ENCODE peak calls at places on chromosomes 11 and 22, in seven cellular contexts. One of them, this sample, is unnamed.
A peak's percentile ranks its signal among the peaks of the same experiment; 100 is the strongest.

GRCh38 chr22:35376728-35377472 is 4.0 kb upstream of the HMOX1 start:
- DNase-seq in PC-3: peak; percentile 94
- DNase-seq in activated T-helper 1 cell treated with anti-CD3 and anti-CD28 coated beads, Interleukin-2, amount 50 U/mL, for 16 hours: no peak
- DNase-seq in IMR-90: peak; percentile 99
- DNase-seq in body of pancreas: peak; percentile 95
- DNase-seq in NCI-H446 treated with DMSO at 0.1 percent for 48 hours: no peak
- DNase-seq in tibial nerve: peak; percentile 98
- DNase-seq in this sample: peak; percentile 96

GRCh38 chr11:57213282-57214086 is 23.6 kb downstream of the APLNR start:
- DNase-seq in PC-3: no peak
- DNase-seq in tibial nerve: no peak
- DNase-seq in NCI-H446 treated with DMSO at 0.1 percent for 48 hours: no peak
- DNase-seq in activated T-helper 1 cell treated with anti-CD3 and anti-CD28 coated beads, Interleukin-2, amount 50 U/mL, for 16 hours: no peak
- DNase-seq in IMR-90: peak; percentile 21
- DNase-seq in body of pancreas: no peak
- DNase-seq in this sample: no peak

GRCh38 chr11:11985016-11985715 is 23.3 kb downstream of the DKK3 start:
- DNase-seq in PC-3: peak; percentile 49
- DNase-seq in body of pancreas: no peak
- DNase-seq in activated T-helper 1 cell treated with anti-CD3 and anti-CD28 coated beads, Interleukin-2, amount 50 U/mL, for 16 hours: no peak
- DNase-seq in tibial nerve: no peak
- DNase-seq in IMR-90: peak; percentile 84
- DNase-seq in NCI-H446 treated with DMSO at 0.1 percent for 48 hours: no peak
- DNase-seq in this sample: peak; percentile 64

GRCh38 chr11:119671048-119671447 is 58.0 kb downstream of the NECTIN1 start:
- DNase-seq in body of pancreas: peak; percentile 68
- DNase-seq in PC-3: no peak
- DNase-seq in tibial nerve: peak; percentile 56
- DNase-seq in NCI-H446 treated with DMSO at 0.1 percent for 48 hours: no peak
- DNase-seq in activated T-helper 1 cell treated with anti-CD3 and anti-CD28 coated beads, Interleukin-2, amount 50 U/mL, for 16 hours: no peak
- DNase-seq in IMR-90: peak; percentile 88
- DNase-seq in this sample: peak; percentile 62

GRCh38 chr22:45731041-45731797 is 59.6 kb downstream of the ATXN10 start:
- DNase-seq in PC-3: peak; percentile 15
- DNase-seq in body of pancreas: no peak
- DNase-seq in NCI-H446 treated with DMSO at 0.1 percent for 48 hours: no peak
- DNase-seq in IMR-90: peak; percentile 65
- DNase-seq in activated T-helper 1 cell treated with anti-CD3 and anti-CD28 coated beads, Interleukin-2, amount 50 U/mL, for 16 hours: no peak
- DNase-seq in tibial nerve: no peak
- DNase-seq in this sample: peak; percentile 44

GRCh38 chr11:45025716-45026492 is 75.2 kb upstream of the TP53I11 start:
- DNase-seq in PC-3: no peak
- DNase-seq in IMR-90: peak; percentile 22
- DNase-seq in body of pancreas: peak; percentile 29
- DNase-seq in tibial nerve: peak; percentile 31
- DNase-seq in activated T-helper 1 cell treated with anti-CD3 and anti-CD28 coated beads, Interleukin-2, amount 50 U/mL, for 16 hours: no peak
- DNase-seq in NCI-H446 treated with DMSO at 0.1 percent for 48 hours: peak; percentile 20
- DNase-seq in this sample: no peak

GRCh38 chr11:56764976-56765375 is 16.5 kb upstream of the OR9G4 start:
- DNase-seq in IMR-90: no peak
- DNase-seq in PC-3: peak; percentile 57
- DNase-seq in NCI-H446 treated with DMSO at 0.1 percent for 48 hours: no peak
- DNase-seq in body of pancreas: no peak
- DNase-seq in tibial nerve: no peak
- DNase-seq in activated T-helper 1 cell treated with anti-CD3 and anti-CD28 coated beads, Interleukin-2, amount 50 U/mL, for 16 hours: no peak
- DNase-seq in this sample: no peak

GRCh38 chr11:394034-394857 is at the start of gene PKP3:
- DNase-seq in body of pancreas: peak; percentile 91
- DNase-seq in NCI-H446 treated with DMSO at 0.1 percent for 48 hours: no peak
- DNase-seq in PC-3: peak; percentile 93
- DNase-seq in IMR-90: peak; percentile 60
- DNase-seq in tibial nerve: no peak
- DNase-seq in activated T-helper 1 cell treated with anti-CD3 and anti-CD28 coated beads, Interleukin-2, amount 50 U/mL, for 16 hours: no peak
- DNase-seq in this sample: peak; percentile 33

GRCh38 chr11:35305670-35306382 is 113.5 kb downstream of the SLC1A2 start:
- DNase-seq in NCI-H446 treated with DMSO at 0.1 percent for 48 hours: no peak
- DNase-seq in IMR-90: peak; percentile 56
- DNase-seq in activated T-helper 1 cell treated with anti-CD3 and anti-CD28 coated beads, Interleukin-2, amount 50 U/mL, for 16 hours: no peak
- DNase-seq in body of pancreas: peak; percentile 58
- DNase-seq in PC-3: peak; percentile 55
- DNase-seq in tibial nerve: no peak
- DNase-seq in this sample: peak; percentile 38

GRCh38 chr11:61828379-61828628 is 204 bp downstream of the FADS2 start:
- DNase-seq in PC-3: no peak
- DNase-seq in body of pancreas: no peak
- DNase-seq in tibial nerve: no peak
- DNase-seq in IMR-90: no peak
- DNase-seq in activated T-helper 1 cell treated with anti-CD3 and anti-CD28 coated beads, Interleukin-2, amount 50 U/mL, for 16 hours: no peak
- DNase-seq in NCI-H446 treated with DMSO at 0.1 percent for 48 hours: no peak
- DNase-seq in this sample: no peak

GRCh38 chr11:131582021-131582531 is 211.7 kb downstream of the NTM start:
- DNase-seq in tibial nerve: no peak
- DNase-seq in IMR-90: no peak
- DNase-seq in activated T-helper 1 cell treated with anti-CD3 and anti-CD28 coated beads, Interleukin-2, amount 50 U/mL, for 16 hours: no peak
- DNase-seq in PC-3: no peak
- DNase-seq in NCI-H446 treated with DMSO at 0.1 percent for 48 hours: no peak
- DNase-seq in body of pancreas: no peak
- DNase-seq in this sample: no peak

GRCh38 chr22:36339171-36340065 is 48.3 kb downstream of the MYH9 start:
- DNase-seq in PC-3: no peak
- DNase-seq in activated T-helper 1 cell treated with anti-CD3 and anti-CD28 coated beads, Interleukin-2, amount 50 U/mL, for 16 hours: no peak
- DNase-seq in NCI-H446 treated with DMSO at 0.1 percent for 48 hours: no peak
- DNase-seq in body of pancreas: no peak
- DNase-seq in tibial nerve: no peak
- DNase-seq in IMR-90: peak; percentile 78
- DNase-seq in this sample: peak; percentile 66

GRCh38 chr22:40620464-40621046 is 16.0 kb downstream of the MRTFA start:
- DNase-seq in activated T-helper 1 cell treated with anti-CD3 and anti-CD28 coated beads, Interleukin-2, amount 50 U/mL, for 16 hours: no peak
- DNase-seq in tibial nerve: no peak
- DNase-seq in NCI-H446 treated with DMSO at 0.1 percent for 48 hours: no peak
- DNase-seq in body of pancreas: no peak
- DNase-seq in PC-3: peak; percentile 60
- DNase-seq in IMR-90: peak; percentile 80
- DNase-seq in this sample: peak; percentile 46

GRCh38 chr11:99489561-99489960 is 468.8 kb downstream of the CNTN5 start:
- DNase-seq in NCI-H446 treated with DMSO at 0.1 percent for 48 hours: no peak
- DNase-seq in tibial nerve: no peak
- DNase-seq in activated T-helper 1 cell treated with anti-CD3 and anti-CD28 coated beads, Interleukin-2, amount 50 U/mL, for 16 hours: no peak
- DNase-seq in IMR-90: peak; percentile 4
- DNase-seq in PC-3: no peak
- DNase-seq in body of pancreas: no peak
- DNase-seq in this sample: no peak

GRCh38 chr22:19169002-19169946 is 9.3 kb downstream of the SLC25A1 start:
- DNase-seq in body of pancreas: no peak
- DNase-seq in tibial nerve: no peak
- DNase-seq in PC-3: no peak
- DNase-seq in activated T-helper 1 cell treated with anti-CD3 and anti-CD28 coated beads, Interleukin-2, amount 50 U/mL, for 16 hours: no peak
- DNase-seq in IMR-90: no peak
- DNase-seq in NCI-H446 treated with DMSO at 0.1 percent for 48 hours: no peak
- DNase-seq in this sample: no peak

GRCh38 chr22:43861529-43861928 is 784 bp downstream of the SULT4A1 start:
- DNase-seq in body of pancreas: no peak
- DNase-seq in IMR-90: peak; percentile 52
- DNase-seq in tibial nerve: no peak
- DNase-seq in PC-3: no peak
- DNase-seq in NCI-H446 treated with DMSO at 0.1 percent for 48 hours: no peak
- DNase-seq in activated T-helper 1 cell treated with anti-CD3 and anti-CD28 coated beads, Interleukin-2, amount 50 U/mL, for 16 hours: no peak
- DNase-seq in this sample: no peak

GRCh38 chr11:68149417-68149816 is 28.2 kb upstream of the CHKA start:
- DNase-seq in tibial nerve: no peak
- DNase-seq in NCI-H446 treated with DMSO at 0.1 percent for 48 hours: no peak
- DNase-seq in IMR-90: no peak
- DNase-seq in PC-3: no peak
- DNase-seq in body of pancreas: no peak
- DNase-seq in activated T-helper 1 cell treated with anti-CD3 and anti-CD28 coated beads, Interleukin-2, amount 50 U/mL, for 16 hours: no peak
- DNase-seq in this sample: no peak

GRCh38 chr22:45865561-45866397 is 111.2 kb downstream of the WNT7B start:
- DNase-seq in activated T-helper 1 cell treated with anti-CD3 and anti-CD28 coated beads, Interleukin-2, amount 50 U/mL, for 16 hours: no peak
- DNase-seq in PC-3: no peak
- DNase-seq in IMR-90: no peak
- DNase-seq in NCI-H446 treated with DMSO at 0.1 percent for 48 hours: peak; percentile 27
- DNase-seq in body of pancreas: no peak
- DNase-seq in tibial nerve: no peak
- DNase-seq in this sample: no peak

GRCh38 chr11:2803186-2804057 is 82.2 kb downstream of the CDKN1C start:
- DNase-seq in activated T-helper 1 cell treated with anti-CD3 and anti-CD28 coated beads, Interleukin-2, amount 50 U/mL, for 16 hours: no peak
- DNase-seq in IMR-90: no peak
- DNase-seq in NCI-H446 treated with DMSO at 0.1 percent for 48 hours: no peak
- DNase-seq in body of pancreas: peak; percentile 3
- DNase-seq in tibial nerve: no peak
- DNase-seq in PC-3: no peak
- DNase-seq in this sample: no peak

GRCh38 chr22:17575681-17576080 is 12.4 kb downstream of the SLC25A18 start:
- DNase-seq in body of pancreas: no peak
- DNase-seq in IMR-90: no peak
- DNase-seq in NCI-H446 treated with DMSO at 0.1 percent for 48 hours: no peak
- DNase-seq in PC-3: no peak
- DNase-seq in activated T-helper 1 cell treated with anti-CD3 and anti-CD28 coated beads, Interleukin-2, amount 50 U/mL, for 16 hours: no peak
- DNase-seq in tibial nerve: no peak
- DNase-seq in this sample: no peak

GRCh38 chr22:27718186-27719032 is 83.1 kb downstream of the MN1 start:
- DNase-seq in NCI-H446 treated with DMSO at 0.1 percent for 48 hours: no peak
- DNase-seq in IMR-90: peak; percentile 98
- DNase-seq in PC-3: peak; percentile 87
- DNase-seq in tibial nerve: peak; percentile 53
- DNase-seq in body of pancreas: no peak
- DNase-seq in activated T-helper 1 cell treated with anti-CD3 and anti-CD28 coated beads, Interleukin-2, amount 50 U/mL, for 16 hours: no peak
- DNase-seq in this sample: peak; percentile 96

GRCh38 chr11:115674176-115674575 is 170.0 kb upstream of the CADM1 start:
- DNase-seq in activated T-helper 1 cell treated with anti-CD3 and anti-CD28 coated beads, Interleukin-2, amount 50 U/mL, for 16 hours: no peak
- DNase-seq in tibial nerve: no peak
- DNase-seq in body of pancreas: no peak
- DNase-seq in IMR-90: peak; percentile 48
- DNase-seq in PC-3: no peak
- DNase-seq in NCI-H446 treated with DMSO at 0.1 percent for 48 hours: no peak
- DNase-seq in this sample: no peak

GRCh38 chr22:45537734-45538181 is 35.1 kb downstream of the FBLN1 start:
- DNase-seq in IMR-90: peak; percentile 84
- DNase-seq in activated T-helper 1 cell treated with anti-CD3 and anti-CD28 coated beads, Interleukin-2, amount 50 U/mL, for 16 hours: no peak
- DNase-seq in body of pancreas: peak; percentile 20
- DNase-seq in PC-3: no peak
- DNase-seq in NCI-H446 treated with DMSO at 0.1 percent for 48 hours: peak; percentile 76
- DNase-seq in tibial nerve: peak; percentile 38
- DNase-seq in this sample: peak; percentile 66

GRCh38 chr11:69635804-69636511 is 5.0 kb upstream of the CCND1 start:
- DNase-seq in activated T-helper 1 cell treated with anti-CD3 and anti-CD28 coated beads, Interleukin-2, amount 50 U/mL, for 16 hours: no peak
- DNase-seq in tibial nerve: no peak
- DNase-seq in body of pancreas: no peak
- DNase-seq in IMR-90: no peak
- DNase-seq in PC-3: no peak
- DNase-seq in NCI-H446 treated with DMSO at 0.1 percent for 48 hours: no peak
- DNase-seq in this sample: no peak

GRCh38 chr22:49968831-49969661 is 8.5 kb downstream of the PIM3 start:
- DNase-seq in tibial nerve: no peak
- DNase-seq in activated T-helper 1 cell treated with anti-CD3 and anti-CD28 coated beads, Interleukin-2, amount 50 U/mL, for 16 hours: no peak
- DNase-seq in body of pancreas: no peak
- DNase-seq in PC-3: no peak
- DNase-seq in NCI-H446 treated with DMSO at 0.1 percent for 48 hours: no peak
- DNase-seq in IMR-90: no peak
- DNase-seq in this sample: no peak

GRCh38 chr22:23047265-23047664 is 23.1 kb upstream of the GNAZ start:
- DNase-seq in PC-3: no peak
- DNase-seq in tibial nerve: no peak
- DNase-seq in IMR-90: no peak
- DNase-seq in body of pancreas: no peak
- DNase-seq in NCI-H446 treated with DMSO at 0.1 percent for 48 hours: no peak
- DNase-seq in activated T-helper 1 cell treated with anti-CD3 and anti-CD28 coated beads, Interleukin-2, amount 50 U/mL, for 16 hours: no peak
- DNase-seq in this sample: no peak

GRCh38 chr11:32870676-32871075 is 21.9 kb upstream of the QSER1 start:
- DNase-seq in body of pancreas: peak; percentile 31
- DNase-seq in IMR-90: no peak
- DNase-seq in NCI-H446 treated with DMSO at 0.1 percent for 48 hours: no peak
- DNase-seq in activated T-helper 1 cell treated with anti-CD3 and anti-CD28 coated beads, Interleukin-2, amount 50 U/mL, for 16 hours: no peak
- DNase-seq in PC-3: peak; percentile 38
- DNase-seq in tibial nerve: no peak
- DNase-seq in this sample: no peak